ENCODE peak calls at places on chromosome 18, in ten cellular contexts. E is NCI-H1092 treated with DMSO at 0.1 percent for 48 hours, F is lung, H is DMS79, I is midbrain, S is brain microvascular endothelial cell, W is mesothelial cell of epicardium, K is glomerular endothelial cell, Y is HEK293T, D is body of pancreas. T is an unnamed sample.

GRCh38 chr18:74722237-74722636 is 124.6 kb downstream of the ZNF407 start:
- DNase-seq in E (no peak), F (no peak), H (no peak), I (no peak), S (peak; percentile 9), W (no peak), K (no peak), Y (no peak), D (no peak), T (no peak)

GRCh38 chr18:6714027-6714426 is 15.5 kb upstream of the ARHGAP28 start:
- DNase-seq in E (no peak), F (no peak), H (no peak), I (no peak), S (no peak), W (no peak), K (no peak), Y (no peak), D (no peak), T (peak; percentile 44)

GRCh38 chr18:45566025-45566740 is 49.1 kb upstream of the SLC14A2 start:
- DNase-seq in E (no peak), F (no peak), H (no peak), I (no peak), S (peak; percentile 82), W (no peak), K (no peak), Y (no peak), D (peak; percentile 14), T (no peak)

GRCh38 chr18:48392266-48392665 is 16.9 kb downstream of the ZBTB7C start:
- DNase-seq in E (no peak), F (no peak), H (peak; percentile 19), I (peak; percentile 16), S (no peak), W (no peak), K (no peak), Y (no peak), D (no peak), T (no peak)

GRCh38 chr18:59208602-59209001 is 11.4 kb upstream of the GRP start:
- DNase-seq in E (peak; percentile 69), F (no peak), H (no peak), I (no peak), S (no peak), W (no peak), K (no peak), Y (no peak), D (no peak), T (peak; percentile 53)

GRCh38 chr18:30709598-30709997 is 332.9 kb downstream of the DSC3 start:
- DNase-seq in E (no peak), F (no peak), H (no peak), I (no peak), S (no peak), W (no peak), K (no peak), Y (no peak), D (no peak), T (no peak)

GRCh38 chr18:62183578-62184195 is 3.2 kb downstream of the PIGN start:
- DNase-seq in E (peak; percentile 60), F (peak; percentile 31), H (peak; percentile 14), I (peak; percentile 66), S (peak; percentile 43), W (no peak), K (no peak), Y (peak; percentile 8), D (peak; percentile 28), T (peak; percentile 75)

GRCh38 chr18:74652392-74652988 is 54.8 kb downstream of the ZNF407 start:
- DNase-seq in E (peak; percentile 57), F (no peak), H (no peak), I (peak; percentile 68), S (peak; percentile 47), W (no peak), K (no peak), Y (peak; percentile 6), D (no peak), T (peak; percentile 82)

GRCh38 chr18:73264562-73264921 is 396.8 kb upstream of the NETO1 start:
- DNase-seq in E (no peak), F (no peak), H (no peak), I (no peak), S (no peak), W (no peak), K (no peak), Y (no peak), D (no peak), T (no peak)

GRCh38 chr18:27540126-27540525 is 355.0 kb upstream of the CHST9 start:
- DNase-seq in E (no peak), F (no peak), H (no peak), I (no peak), S (no peak), W (no peak), K (no peak), Y (peak; percentile 23), D (no peak), T (no peak)

GRCh38 chr18:58186258-58186948 is 142.4 kb downstream of the NEDD4L start:
- DNase-seq in E (no peak), F (no peak), H (peak; percentile 51), I (no peak), S (peak; percentile 91), W (no peak), K (no peak), Y (no peak), D (peak; percentile 71), T (peak; percentile 91)

GRCh38 chr18:8468911-8469310 is 140.3 kb upstream of the RAB12 start:
- DNase-seq in E (no peak), F (no peak), H (no peak), I (no peak), S (peak; percentile 49), W (no peak), K (no peak), Y (no peak), D (no peak), T (peak; percentile 57)

GRCh38 chr18:46518438-46518837 is 138.6 kb downstream of the LOXHD1 start:
- DNase-seq in E (peak; percentile 26), F (no peak), H (no peak), I (no peak), S (no peak), W (no peak), K (no peak), Y (no peak), D (no peak), T (peak; percentile 37)

GRCh38 chr18:13381907-13382682 is 163.5 kb downstream of the LDLRAD4 start:
- DNase-seq in E (peak; percentile 5), F (peak; percentile 58), H (peak; percentile 62), I (peak; percentile 75), S (peak; percentile 77), W (no peak), K (peak; percentile 78), Y (no peak), D (peak; percentile 66), T (no peak)

GRCh38 chr18:51908598-51908944 is 431.4 kb upstream of the DCC start:
- DNase-seq in E (no peak), F (no peak), H (no peak), I (no peak), S (no peak), W (no peak), K (no peak), Y (no peak), D (no peak), T (no peak)

GRCh38 chr18:8946046-8946838 is 156.3 kb upstream of the NDUFV2 start:
- DNase-seq in E (no peak), F (no peak), H (no peak), I (no peak), S (peak; percentile 83), W (no peak), K (no peak), Y (no peak), D (no peak), T (no peak)

GRCh38 chr18:57446322-57446721 is 11.1 kb downstream of the ONECUT2 start:
- DNase-seq in E (peak; percentile 54), F (no peak), H (no peak), I (no peak), S (no peak), W (no peak), K (no peak), Y (no peak), D (no peak), T (peak; percentile 95)

GRCh38 chr18:68152770-68153169 is 562.1 kb downstream of the TMX3 start:
- DNase-seq in E (no peak), F (no peak), H (no peak), I (no peak), S (no peak), W (no peak), K (no peak), Y (peak; percentile 14), D (no peak), T (peak; percentile 59)

GRCh38 chr18:55488473-55488872 is 99.5 kb downstream of the TCF4 start:
- DNase-seq in E (peak; percentile 64), F (no peak), H (no peak), I (no peak), S (no peak), W (no peak), K (no peak), Y (no peak), D (no peak), T (peak; percentile 98)

GRCh38 chr18:76436342-76436741 is 58.7 kb downstream of the ZNF516 start:
- DNase-seq in E (no peak), F (no peak), H (no peak), I (no peak), S (no peak), W (no peak), K (no peak), Y (no peak), D (no peak), T (no peak)

GRCh38 chr18:1133541-1133940 is 228.9 kb downstream of the ADCYAP1 start:
- DNase-seq in E (no peak), F (no peak), H (no peak), I (no peak), S (no peak), W (no peak), K (no peak), Y (no peak), D (no peak), T (peak; percentile 74)

GRCh38 chr18:74060511-74061028 is 87.1 kb downstream of the FBXO15 start:
- DNase-seq in E (no peak), F (no peak), H (no peak), I (no peak), S (no peak), W (no peak), K (no peak), Y (no peak), D (no peak), T (peak; percentile 28)

GRCh38 chr18:33270297-33270696 is 170.2 kb downstream of the CCDC178 start:
- DNase-seq in E (no peak), F (no peak), H (no peak), I (no peak), S (no peak), W (no peak), K (no peak), Y (no peak), D (no peak), T (no peak)

GRCh38 chr18:11906926-11907874 is 917 bp downstream of the MPPE1 start:
- DNase-seq in E (no peak), F (no peak), H (no peak), I (no peak), S (no peak), W (no peak), K (no peak), Y (no peak), D (no peak), T (no peak)

GRCh38 chr18:63074987-63075404 is 244.6 kb downstream of the BCL2 start:
- DNase-seq in E (peak; percentile 72), F (peak; percentile 85), H (peak; percentile 66), I (peak; percentile 80), S (peak; percentile 45), W (peak; percentile 80), K (no peak), Y (peak; percentile 76), D (peak; percentile 57), T (peak; percentile 92)

GRCh38 chr18:75429975-75430374 is 2.5 kb upstream of the SMIM21 start:
- DNase-seq in E (no peak), F (no peak), H (no peak), I (no peak), S (no peak), W (no peak), K (no peak), Y (peak; percentile 8), D (no peak), T (peak; percentile 57)

GRCh38 chr18:8948471-8949149 is 153.9 kb upstream of the NDUFV2 start:
- DNase-seq in E (no peak), F (no peak), H (no peak), I (no peak), S (peak; percentile 76), W (no peak), K (no peak), Y (no peak), D (no peak), T (no peak)

T was measured in NCI-H69.